ENCODE peak calls at places on chromosomes 1 and 21, in seven cellular contexts. B, P, U, C, J, T and D are unnamed samples.
A peak's percentile ranks its signal among the peaks of the same experiment; 100 is the strongest.

GRCh38 chr1:1907098-1907736 is 7.8 kb upstream of the CALML6 start:
- DNase-seq in J (no peak), B (no peak), U (peak; percentile 32), P (no peak), C (peak; percentile 47), T (peak; percentile 85), D (peak; percentile 26)

GRCh38 chr1:29519108-29519507 is 282.8 kb downstream of the PTPRU start:
- DNase-seq in C (no peak), B (no peak), U (peak; percentile 19), P (no peak), J (no peak), T (no peak), D (no peak)

GRCh38 chr21:41280115-41280919 is 36.3 kb upstream of the FAM3B start:
- DNase-seq in T (peak; percentile 21), P (peak; percentile 85), J (no peak), C (no peak), U (no peak), B (no peak), D (no peak)

GRCh38 chr1:181166377-181167196 is 78.1 kb downstream of the IER5 start:
- DNase-seq in B (peak; percentile 67), T (peak; percentile 90), P (peak; percentile 76), U (peak; percentile 79), J (no peak), C (peak; percentile 89), D (peak; percentile 78)

GRCh38 chr1:16083486-16083885 is 10.0 kb upstream of the FAM131C start:
- DNase-seq in T (no peak), J (no peak), U (no peak), C (no peak), B (no peak), P (no peak), D (no peak)

GRCh38 chr21:40276001-40276400 is 408.8 kb downstream of the PCP4 start:
- DNase-seq in C (no peak), U (no peak), T (no peak), P (no peak), J (no peak), B (no peak), D (no peak)

GRCh38 chr1:185207980-185208602 is 51.1 kb downstream of the SWT1 start:
- DNase-seq in J (no peak), T (no peak), U (no peak), B (no peak), C (no peak), P (peak; percentile 5), D (no peak)

GRCh38 chr1:38476111-38476783 is 383.3 kb downstream of the RRAGC start:
- DNase-seq in J (no peak), B (peak; percentile 83), P (no peak), C (peak; percentile 55), T (no peak), U (peak; percentile 44), D (no peak)

GRCh38 chr1:76084029-76084627 is 9.6 kb downstream of the ST6GALNAC3 start:
- DNase-seq in C (no peak), J (no peak), B (no peak), T (no peak), P (no peak), U (no peak), D (no peak)

GRCh38 chr1:33143181-33143580 is 38.7 kb downstream of the TRIM62 start:
- DNase-seq in B (no peak), C (no peak), J (no peak), P (peak; percentile 68), U (no peak), T (no peak), D (peak; percentile 45)

GRCh38 chr1:3471356-3472087 is 17.1 kb downstream of the ARHGEF16 start:
- DNase-seq in P (peak; percentile 53), C (peak; percentile 95), T (peak; percentile 99), J (peak; percentile 73), U (peak; percentile 93), B (peak; percentile 68), D (peak; percentile 80)

GRCh38 chr1:60670313-60670712 is 412.0 kb upstream of the NFIA start:
- DNase-seq in U (no peak), B (no peak), C (no peak), T (no peak), P (no peak), J (no peak), D (no peak)

GRCh38 chr1:222546548-222547259 is 1.2 kb downstream of the HHIPL2 start:
- DNase-seq in T (peak; percentile 55), U (no peak), C (peak; percentile 71), J (no peak), B (no peak), P (peak; percentile 83), D (peak; percentile 74)

GRCh38 chr1:183596500-183596899 is 6.2 kb upstream of the NCF2 start:
- DNase-seq in J (no peak), P (no peak), U (no peak), T (no peak), B (no peak), C (no peak), D (no peak)

GRCh38 chr1:54096491-54097235 is 43.3 kb downstream of the TCEANC2 start:
- DNase-seq in J (no peak), U (no peak), P (no peak), T (no peak), B (no peak), C (peak; percentile 83), D (no peak)

GRCh38 chr1:173532237-173532636 is 55.1 kb downstream of the PRDX6 start:
- DNase-seq in U (no peak), T (no peak), B (no peak), J (no peak), P (no peak), C (no peak), D (peak; percentile 27)
- H3K23ac ChIP-seq in U (no peak overlapping the region), T (no peak overlapping the region), B (no peak overlapping the region), J (no peak overlapping the region), P (no peak overlapping the region), C (no peak overlapping the region), D (no peak overlapping the region)

GRCh38 chr21:42790520-42790919 is 88.8 kb downstream of the WDR4 start:
- DNase-seq in C (no peak), B (no peak), P (no peak), J (no peak), T (no peak), U (no peak), D (no peak)
- H3K4ac ChIP-seq in C (no peak overlapping the region), B (no peak overlapping the region), P (no peak overlapping the region), J (no peak overlapping the region), T (no peak overlapping the region), U (no peak overlapping the region), D (no peak overlapping the region)

DNA sequence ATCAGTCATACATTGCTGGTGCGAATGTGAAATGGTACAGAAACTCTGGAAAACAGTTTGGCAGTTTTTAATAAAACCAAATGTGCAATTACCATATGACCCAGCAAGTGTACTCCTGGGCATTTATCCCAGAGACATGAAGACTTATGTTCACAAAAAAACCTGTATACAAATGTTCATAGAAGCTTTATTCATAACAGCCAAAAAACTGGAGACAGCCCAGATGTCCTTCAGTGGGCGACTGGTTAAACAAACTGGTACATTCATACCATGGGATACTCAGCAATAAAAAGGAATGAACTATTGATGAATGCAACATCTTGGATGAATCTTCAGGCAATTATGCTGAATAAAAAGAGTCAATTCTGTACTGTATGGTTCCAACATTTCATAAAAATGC is 97.8 kb downstream of the DTL start:
- DNase-seq in T (no peak), C (no peak), J (no peak), B (no peak), P (no peak), U (no peak), D (no peak)
- H3K23ac ChIP-seq in T (no peak overlapping the region), C (no peak overlapping the region), J (no peak overlapping the region), B (no peak overlapping the region), P (no peak overlapping the region), U (no peak overlapping the region), D (no peak overlapping the region)

DNA sequence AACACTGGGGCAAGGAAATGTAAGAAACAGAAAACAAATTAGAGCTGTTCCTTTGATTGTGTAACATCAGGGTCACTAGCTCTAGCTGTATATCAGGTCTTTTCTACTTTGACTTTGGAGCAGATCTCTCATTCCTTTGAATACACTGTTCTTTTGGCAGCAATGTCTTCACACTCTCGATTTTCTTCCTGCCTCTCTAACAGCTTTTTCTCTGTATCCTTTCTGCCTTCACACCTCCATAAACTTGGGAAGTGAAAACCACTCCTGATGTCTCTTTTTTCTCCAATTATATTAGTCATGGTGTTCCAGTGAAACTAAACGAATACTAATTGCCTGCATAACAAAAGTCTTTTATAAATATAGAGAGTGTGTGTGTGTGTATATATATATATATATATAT is 1458.0 kb downstream of the NCAM2 start:
- DNase-seq in U (no peak), P (no peak), T (no peak), J (no peak), B (no peak), C (no peak), D (no peak)
- H3K4ac ChIP-seq in U (no peak overlapping the region), P (no peak overlapping the region), T (no peak overlapping the region), J (no peak overlapping the region), B (no peak overlapping the region), C (no peak overlapping the region), D (no peak overlapping the region)

DNA sequence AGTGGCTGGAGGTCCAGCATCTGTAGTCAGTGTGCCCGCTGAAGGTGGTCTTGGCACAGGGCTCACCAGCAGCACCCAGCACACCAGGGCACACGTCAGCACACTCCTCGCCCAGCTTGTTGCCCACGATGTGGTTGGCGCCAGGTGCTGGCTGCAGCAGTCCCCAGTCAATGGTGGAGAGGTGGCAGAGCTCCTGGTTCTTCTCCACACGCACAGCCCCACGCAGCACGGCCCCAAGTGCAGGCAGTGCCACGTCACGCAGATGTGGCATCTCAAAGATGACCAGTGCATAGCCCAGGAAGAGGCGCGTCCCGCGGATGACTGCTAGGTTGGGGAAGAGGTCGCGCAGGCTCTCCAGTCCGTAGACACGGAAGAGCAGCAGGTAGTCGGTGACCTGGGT is 5.2 kb downstream of the INSRR start:
- DNase-seq in J (no peak), P (no peak), T (no peak), B (no peak), C (no peak), U (no peak), D (no peak)
- H3K23ac ChIP-seq in J (no peak overlapping the region), P (no peak overlapping the region), T (no peak overlapping the region), B (peak overlapping the region; percentile 44), C (no peak overlapping the region), U (no peak overlapping the region), D (no peak overlapping the region)

GRCh38 chr1:108962681-108963051 is 618 bp downstream of the CLCC1 start:
- DNase-seq in P (peak; percentile 6), T (no peak), J (no peak), U (peak; percentile 46), B (no peak), C (no peak), D (no peak)

GRCh38 chr1:108960719-108961118 is 2.6 kb downstream of the CLCC1 start:
- DNase-seq in B (no peak), P (no peak), U (no peak), J (no peak), C (no peak), T (no peak), D (no peak)

GRCh38 chr1:108963052-108963686 is at the start of gene CLCC1:
- DNase-seq in C (peak; percentile 94), T (peak; percentile 97), B (peak; percentile 72), U (peak; percentile 92), J (peak; percentile 70), P (peak; percentile 90), D (peak; percentile 94)

GRCh38 chr1:108961198-108961597 is 2.1 kb downstream of the CLCC1 start:
- DNase-seq in T (no peak), U (no peak), P (no peak), C (no peak), J (no peak), B (no peak), D (no peak)

GRCh38 chr1:108961752-108962486 is 1.4 kb downstream of the CLCC1 start:
- DNase-seq in C (no peak), T (no peak), J (no peak), U (no peak), P (no peak), B (no peak), D (no peak)
- H3K4ac ChIP-seq in C (no peak overlapping the region), T (peak overlapping the region; percentile 41), J (no peak overlapping the region), U (no peak overlapping the region), P (peak overlapping the region; percentile 28), B (no peak overlapping the region), D (no peak overlapping the region)

GRCh38 chr21:35548904-35549615 is 500.0 kb upstream of the RUNX1 start:
- DNase-seq in J (no peak), P (no peak), C (no peak), T (no peak), B (no peak), U (no peak), D (peak; percentile 23)
- H3K23ac ChIP-seq in J (no peak overlapping the region), P (no peak overlapping the region), C (no peak overlapping the region), T (no peak overlapping the region), B (no peak overlapping the region), U (no peak overlapping the region), D (no peak overlapping the region)